ENCODE peak calls at places on chromosome 6, in seven cellular contexts. One of them, this sample, is unnamed.

GRCh38 chr6:154503576-154504501 is 6.6 kb downstream of the CNKSR3 start:
- DNase-seq in kidney glomerular epithelial cell: no peak
- DNase-seq in non-pigmented ciliary epithelial cell: no peak
- DNase-seq in NCI-H187 treated with DMSO at 0.1 percent for 48 hours: no peak
- DNase-seq in brain microvascular endothelial cell: no peak
- DNase-seq in iris pigment epithelial cell: no peak
- DNase-seq in stimulated activated naive B cell treated with anti-CD40 and anti-IgM and Interleukin-4, amounts not matched to agents 10 μg/mL and 1 μg/mL and 100 μg/mL, for 72 hours: no peak
- DNase-seq in this sample: no peak

GRCh38 chr6:132868057-132868456 is 53.7 kb downstream of the RPS12 start:
- DNase-seq in kidney glomerular epithelial cell: no peak
- DNase-seq in non-pigmented ciliary epithelial cell: no peak
- DNase-seq in iris pigment epithelial cell: no peak
- DNase-seq in NCI-H187 treated with DMSO at 0.1 percent for 48 hours: no peak
- DNase-seq in brain microvascular endothelial cell: no peak
- DNase-seq in stimulated activated naive B cell treated with anti-CD40 and anti-IgM and Interleukin-4, amounts not matched to agents 10 μg/mL and 1 μg/mL and 100 μg/mL, for 72 hours: no peak
- DNase-seq in this sample: no peak

GRCh38 chr6:36757206-36757605 is 59.6 kb downstream of the RAB44 start:
- DNase-seq in iris pigment epithelial cell: no peak
- DNase-seq in kidney glomerular epithelial cell: no peak
- DNase-seq in brain microvascular endothelial cell: no peak
- DNase-seq in non-pigmented ciliary epithelial cell: no peak
- DNase-seq in stimulated activated naive B cell treated with anti-CD40 and anti-IgM and Interleukin-4, amounts not matched to agents 10 μg/mL and 1 μg/mL and 100 μg/mL, for 72 hours: peak
- DNase-seq in NCI-H187 treated with DMSO at 0.1 percent for 48 hours: no peak
- DNase-seq in this sample: no peak

GRCh38 chr6:113018351-113019151 is 671.4 kb downstream of the RFPL4B start:
- DNase-seq in stimulated activated naive B cell treated with anti-CD40 and anti-IgM and Interleukin-4, amounts not matched to agents 10 μg/mL and 1 μg/mL and 100 μg/mL, for 72 hours: no peak
- DNase-seq in non-pigmented ciliary epithelial cell: peak
- DNase-seq in brain microvascular endothelial cell: peak
- DNase-seq in iris pigment epithelial cell: peak
- DNase-seq in NCI-H187 treated with DMSO at 0.1 percent for 48 hours: no peak
- DNase-seq in kidney glomerular epithelial cell: peak
- DNase-seq in this sample: peak

GRCh38 chr6:33080127-33081089 is 4.6 kb downstream of the HLA-DPB1 start:
- DNase-seq in iris pigment epithelial cell: peak
- DNase-seq in brain microvascular endothelial cell: peak
- DNase-seq in NCI-H187 treated with DMSO at 0.1 percent for 48 hours: no peak
- DNase-seq in kidney glomerular epithelial cell: peak
- DNase-seq in stimulated activated naive B cell treated with anti-CD40 and anti-IgM and Interleukin-4, amounts not matched to agents 10 μg/mL and 1 μg/mL and 100 μg/mL, for 72 hours: peak
- DNase-seq in non-pigmented ciliary epithelial cell: peak
- DNase-seq in this sample: no peak

GRCh38 chr6:28353356-28353755 is 3.6 kb downstream of the ZKSCAN3 start:
- DNase-seq in non-pigmented ciliary epithelial cell: no peak
- DNase-seq in brain microvascular endothelial cell: no peak
- DNase-seq in stimulated activated naive B cell treated with anti-CD40 and anti-IgM and Interleukin-4, amounts not matched to agents 10 μg/mL and 1 μg/mL and 100 μg/mL, for 72 hours: no peak
- DNase-seq in NCI-H187 treated with DMSO at 0.1 percent for 48 hours: no peak
- DNase-seq in kidney glomerular epithelial cell: no peak
- DNase-seq in iris pigment epithelial cell: no peak
- DNase-seq in this sample: no peak

GRCh38 chr6:26064619-26065257 is 22.5 kb upstream of the HFE start:
- DNase-seq in non-pigmented ciliary epithelial cell: no peak
- DNase-seq in NCI-H187 treated with DMSO at 0.1 percent for 48 hours: no peak
- DNase-seq in stimulated activated naive B cell treated with anti-CD40 and anti-IgM and Interleukin-4, amounts not matched to agents 10 μg/mL and 1 μg/mL and 100 μg/mL, for 72 hours: no peak
- DNase-seq in kidney glomerular epithelial cell: peak
- DNase-seq in brain microvascular endothelial cell: peak
- DNase-seq in iris pigment epithelial cell: peak
- DNase-seq in this sample: peak

GRCh38 chr6:32148722-32149576 is 2.8 kb downstream of the PRRT1 start:
- DNase-seq in NCI-H187 treated with DMSO at 0.1 percent for 48 hours: no peak
- DNase-seq in non-pigmented ciliary epithelial cell: no peak
- DNase-seq in iris pigment epithelial cell: peak
- DNase-seq in brain microvascular endothelial cell: peak
- DNase-seq in stimulated activated naive B cell treated with anti-CD40 and anti-IgM and Interleukin-4, amounts not matched to agents 10 μg/mL and 1 μg/mL and 100 μg/mL, for 72 hours: peak
- DNase-seq in kidney glomerular epithelial cell: no peak
- DNase-seq in this sample: no peak

GRCh38 chr6:122141246-122141645 is 258.2 kb upstream of the HSF2 start:
- DNase-seq in kidney glomerular epithelial cell: no peak
- DNase-seq in non-pigmented ciliary epithelial cell: no peak
- DNase-seq in NCI-H187 treated with DMSO at 0.1 percent for 48 hours: no peak
- DNase-seq in brain microvascular endothelial cell: no peak
- DNase-seq in stimulated activated naive B cell treated with anti-CD40 and anti-IgM and Interleukin-4, amounts not matched to agents 10 μg/mL and 1 μg/mL and 100 μg/mL, for 72 hours: no peak
- DNase-seq in iris pigment epithelial cell: no peak
- DNase-seq in this sample: no peak

GRCh38 chr6:77454386-77454785 is 8.9 kb downstream of the HTR1B start:
- DNase-seq in iris pigment epithelial cell: no peak
- DNase-seq in brain microvascular endothelial cell: no peak
- DNase-seq in non-pigmented ciliary epithelial cell: no peak
- DNase-seq in stimulated activated naive B cell treated with anti-CD40 and anti-IgM and Interleukin-4, amounts not matched to agents 10 μg/mL and 1 μg/mL and 100 μg/mL, for 72 hours: no peak
- DNase-seq in NCI-H187 treated with DMSO at 0.1 percent for 48 hours: no peak
- DNase-seq in kidney glomerular epithelial cell: no peak
- DNase-seq in this sample: no peak

GRCh38 chr6:145349950-145350510 is 385.3 kb downstream of the EPM2A start:
- DNase-seq in non-pigmented ciliary epithelial cell: no peak
- DNase-seq in kidney glomerular epithelial cell: no peak
- DNase-seq in stimulated activated naive B cell treated with anti-CD40 and anti-IgM and Interleukin-4, amounts not matched to agents 10 μg/mL and 1 μg/mL and 100 μg/mL, for 72 hours: no peak
- DNase-seq in NCI-H187 treated with DMSO at 0.1 percent for 48 hours: no peak
- DNase-seq in brain microvascular endothelial cell: no peak
- DNase-seq in iris pigment epithelial cell: no peak
- DNase-seq in this sample: no peak

GRCh38 chr6:149128489-149129145 is 188.9 kb upstream of the TAB2 start:
- DNase-seq in non-pigmented ciliary epithelial cell: no peak
- DNase-seq in NCI-H187 treated with DMSO at 0.1 percent for 48 hours: no peak
- DNase-seq in kidney glomerular epithelial cell: no peak
- DNase-seq in iris pigment epithelial cell: peak
- DNase-seq in brain microvascular endothelial cell: no peak
- DNase-seq in stimulated activated naive B cell treated with anti-CD40 and anti-IgM and Interleukin-4, amounts not matched to agents 10 μg/mL and 1 μg/mL and 100 μg/mL, for 72 hours: no peak
- DNase-seq in this sample: no peak